ENCODE peak calls at places on chromosomes 13 and 19, in five cellular contexts. Z, W, E, C and B are unnamed samples.

GRCh38 chr19:45440259-45440638 is 16.5 kb upstream of the ERCC1 start:
- DNase-seq in Z (no peak), W (no peak), E (no peak), C (no peak), B (no peak)

GRCh38 chr13:89694471-89694870 is 1653.0 kb upstream of the MIR17HG start:
- DNase-seq in Z (no peak), W (no peak), E (no peak), C (peak), B (no peak)

GRCh38 chr19:55473613-55474012 is 2.8 kb upstream of the ZNF628 start:
- DNase-seq in Z (no peak), W (peak), E (no peak), C (no peak), B (no peak)

GRCh38 chr19:2495651-2496316 is 19.9 kb downstream of the GADD45B start:
- DNase-seq in Z (no peak), W (no peak), E (no peak), C (peak), B (no peak)

GRCh38 chr19:23070353-23070781 is 46.5 kb upstream of the ZNF730 start:
- DNase-seq in Z (peak), W (peak), E (no peak), C (peak), B (peak)

GRCh38 chr13:98504029-98504351 is 72.9 kb downstream of the STK24 start:
- DNase-seq in Z (no peak), W (peak), E (no peak), C (no peak), B (no peak)

GRCh38 chr19:19275166-19275565 is 2.1 kb upstream of the TM6SF2 start:
- DNase-seq in Z (no peak), W (no peak), E (no peak), C (no peak), B (no peak)

GRCh38 chr19:56942749-56943148 is 102.2 kb upstream of the PEG3 start:
- DNase-seq in Z (peak), W (no peak), E (peak), C (no peak), B (no peak)

GRCh38 chr13:83621765-83622421 is 260.4 kb downstream of the SLITRK1 start:
- DNase-seq in Z (no peak), W (no peak), E (no peak), C (no peak), B (no peak)

GRCh38 chr13:99340638-99341037 is 33.4 kb upstream of the GPR183 start:
- DNase-seq in Z (no peak), W (no peak), E (no peak), C (no peak), B (no peak)

GRCh38 chr13:23985846-23986245 is 88.5 kb upstream of the C1QTNF9B start:
- DNase-seq in Z (no peak), W (peak), E (no peak), C (no peak), B (no peak)

GRCh38 chr13:25295228-25295627 is 6.2 kb upstream of the NUP58 start:
- DNase-seq in Z (no peak), W (no peak), E (no peak), C (no peak), B (no peak)

GRCh38 chr19:34662919-34663318 is 14.0 kb downstream of the SCGB2B2 start:
- DNase-seq in Z (no peak), W (peak), E (no peak), C (no peak), B (peak)

GRCh38 chr13:76983676-76984075 is 8.2 kb upstream of the CLN5 start:
- DNase-seq in Z (no peak), W (no peak), E (no peak), C (no peak), B (no peak)
- H3K4me3 ChIP-seq in Z (no peak), W (no peak), E (no peak), C (no peak), B (no peak)

GRCh38 chr19:53520163-53520546 is 17.8 kb upstream of the ZNF331 start:
- DNase-seq in Z (no peak), W (no peak), E (no peak), C (no peak), B (no peak)
- TF ChIP-seq CTCF in Z (no peak), W (no peak), E (no peak), C (no peak), B (no peak)

GRCh38 chr19:48394331-48395169 is 1.1 kb downstream of the GRIN2D start:
- DNase-seq in Z (no peak), W (no peak), E (no peak), C (no peak), B (no peak)

GRCh38 chr19:48396010-48396870 is 2.8 kb downstream of the GRIN2D start:
- DNase-seq in Z (no peak), W (no peak), E (no peak), C (no peak), B (no peak)

GRCh38 chr19:48395170-48395455 is 1.6 kb downstream of the GRIN2D start:
- DNase-seq in Z (no peak), W (no peak), E (no peak), C (no peak), B (no peak)

GRCh38 chr19:48396871-48397176 is 3.4 kb downstream of the GRIN2D start:
- DNase-seq in Z (no peak), W (no peak), E (no peak), C (no peak), B (no peak)

GRCh38 chr19:48395499-48395898 is 2.0 kb downstream of the GRIN2D start:
- DNase-seq in Z (no peak), W (no peak), E (no peak), C (no peak), B (no peak)
- H3K4me3 ChIP-seq in Z (no peak), W (no peak), E (no peak), C (no peak), B (no peak)

DNA sequence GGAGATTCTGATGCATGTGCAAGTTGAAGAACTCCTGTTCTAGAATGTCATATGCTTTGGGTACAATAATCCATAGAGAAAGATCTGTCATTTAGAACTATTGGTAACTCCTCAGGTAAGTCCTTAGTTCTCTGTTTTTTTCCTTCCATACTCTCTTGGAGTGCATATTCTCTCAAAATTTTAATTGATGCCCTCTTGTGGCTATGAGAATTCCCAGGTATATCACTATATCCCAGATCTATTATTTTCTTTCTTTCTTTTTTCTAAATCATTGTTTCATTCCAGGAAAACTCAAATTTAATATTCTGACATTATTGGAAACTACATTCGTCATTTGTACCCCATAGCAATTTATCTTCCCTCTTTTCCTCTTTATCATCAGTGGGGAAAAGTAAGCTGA is 485.4 kb downstream of the KLF5 start:
- DNase-seq in Z (no peak), W (no peak), E (no peak), C (no peak), B (no peak)
- TF ChIP-seq CTCF in Z (no peak), W (no peak), E (no peak), C (no peak), B (no peak)

GRCh38 chr19:49439841-49440240 is 1.5 kb downstream of the SLC17A7 start:
- DNase-seq in Z (no peak), W (no peak), E (no peak), C (no peak), B (no peak)

GRCh38 chr19:49442354-49442753 is 1.0 kb upstream of the SLC17A7 start:
- DNase-seq in Z (no peak), W (no peak), E (no peak), C (no peak), B (no peak)

GRCh38 chr19:49441960-49442350 is 628 bp upstream of the SLC17A7 start:
- DNase-seq in Z (no peak), W (no peak), E (no peak), C (no peak), B (no peak)

GRCh38 chr19:49441210-49441959 is at the start of gene SLC17A7:
- DNase-seq in Z (no peak), W (no peak), E (no peak), C (no peak), B (no peak)

DNA sequence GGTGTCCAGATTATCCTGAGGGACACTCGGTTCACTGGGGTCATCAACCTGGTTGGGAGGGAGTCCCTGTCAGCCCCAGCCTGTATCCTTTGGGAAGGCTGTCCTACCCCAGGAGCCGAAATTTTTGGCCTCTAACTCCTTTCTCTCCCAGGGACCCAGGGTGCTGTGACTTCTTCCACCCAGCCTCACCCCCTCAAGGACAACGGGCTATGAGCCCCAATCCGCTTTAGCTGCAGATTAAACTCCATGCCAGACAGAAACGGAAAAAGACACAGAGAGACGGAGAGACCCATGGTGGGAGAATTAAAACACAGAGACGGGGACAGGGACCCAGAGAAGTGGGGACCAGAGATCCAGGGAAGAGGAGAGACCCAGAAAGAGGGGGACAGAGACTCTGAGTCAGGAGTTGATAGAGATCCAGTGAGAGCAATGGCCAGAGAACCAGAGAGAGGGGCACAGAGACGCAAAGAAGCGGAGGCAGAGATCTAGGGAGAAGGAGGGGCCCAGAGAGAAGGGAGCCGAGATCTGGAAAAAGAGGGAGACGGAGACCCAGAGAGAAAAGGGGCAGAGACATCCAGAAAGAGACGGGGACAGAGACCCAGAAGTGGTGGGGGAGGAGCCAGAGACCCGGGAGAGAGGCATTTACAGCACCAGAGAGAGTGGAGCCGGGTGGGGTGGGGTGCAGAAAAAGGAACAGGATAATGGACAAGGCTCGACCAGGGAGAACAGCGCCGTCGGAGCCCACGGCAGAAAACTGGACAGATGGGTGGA is 703 bp downstream of the SLC17A7 start:
- DNase-seq in Z (no peak), W (no peak), E (no peak), C (no peak), B (no peak)
- H3K4me3 ChIP-seq in Z (no peak), W (no peak), E (no peak), C (no peak), B (no peak)

DNA sequence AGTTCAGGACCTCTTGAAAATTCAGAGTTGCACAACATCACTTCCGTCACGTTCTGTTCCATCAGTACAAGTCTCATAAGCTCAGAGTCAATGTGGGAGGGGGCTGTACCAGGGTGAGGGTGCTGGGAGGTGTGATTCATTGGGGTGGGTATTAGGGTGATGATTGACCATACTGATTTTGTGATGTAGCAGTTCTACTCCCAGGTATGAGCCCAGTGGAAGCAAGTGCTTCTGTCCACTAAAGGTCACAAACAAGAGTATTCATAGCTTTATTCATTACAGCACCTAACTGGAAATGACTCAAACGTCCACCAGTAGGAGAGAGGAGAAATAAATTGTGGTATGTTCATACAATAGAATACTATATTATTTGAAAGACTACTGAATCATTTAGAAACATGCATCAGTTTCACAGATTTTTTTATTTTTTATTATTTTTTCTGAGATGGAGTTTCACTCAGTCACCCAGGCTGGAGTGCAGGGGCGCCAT is 12.1 kb upstream of the UPF3A start:
- DNase-seq in Z (no peak), W (no peak), E (no peak), C (no peak), B (no peak)
- TF ChIP-seq CTCF in Z (no peak), W (no peak), E (no peak), C (no peak), B (no peak)

DNA sequence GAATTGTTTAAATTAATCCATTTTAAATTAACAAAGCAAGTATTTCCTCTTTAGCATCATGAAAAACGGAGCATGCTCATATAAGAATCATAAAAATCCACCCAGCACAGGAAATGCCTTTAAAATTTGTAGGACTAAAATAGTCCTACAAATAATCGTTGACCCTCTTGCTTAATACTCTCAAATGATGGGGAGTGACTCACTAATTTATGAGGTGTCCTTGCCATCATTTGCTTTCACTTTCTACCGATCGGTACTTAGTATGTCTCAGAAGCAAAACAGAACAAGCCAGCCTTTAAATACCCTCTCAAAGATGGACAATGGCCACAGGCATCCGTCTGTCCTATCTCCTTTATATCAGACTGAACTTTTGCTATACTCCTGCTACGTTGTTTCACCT is 97.2 kb downstream of the SUCLA2 start:
- DNase-seq in Z (no peak), W (peak), E (no peak), C (peak), B (no peak)
- H3K4me3 ChIP-seq in Z (peak), W (peak), E (peak), C (peak), B (no peak)

GRCh38 chr13:105144020-105144419 is 1391.4 kb downstream of the EFNB2 start:
- DNase-seq in Z (no peak), W (peak), E (no peak), C (no peak), B (no peak)
- TF ChIP-seq CTCF in Z (no peak), W (no peak), E (no peak), C (no peak), B (no peak)

GRCh38 chr19:6930190-6930589 is 42.8 kb downstream of the ADGRE1 start:
- DNase-seq in Z (no peak), W (peak), E (no peak), C (no peak), B (no peak)

DNA sequence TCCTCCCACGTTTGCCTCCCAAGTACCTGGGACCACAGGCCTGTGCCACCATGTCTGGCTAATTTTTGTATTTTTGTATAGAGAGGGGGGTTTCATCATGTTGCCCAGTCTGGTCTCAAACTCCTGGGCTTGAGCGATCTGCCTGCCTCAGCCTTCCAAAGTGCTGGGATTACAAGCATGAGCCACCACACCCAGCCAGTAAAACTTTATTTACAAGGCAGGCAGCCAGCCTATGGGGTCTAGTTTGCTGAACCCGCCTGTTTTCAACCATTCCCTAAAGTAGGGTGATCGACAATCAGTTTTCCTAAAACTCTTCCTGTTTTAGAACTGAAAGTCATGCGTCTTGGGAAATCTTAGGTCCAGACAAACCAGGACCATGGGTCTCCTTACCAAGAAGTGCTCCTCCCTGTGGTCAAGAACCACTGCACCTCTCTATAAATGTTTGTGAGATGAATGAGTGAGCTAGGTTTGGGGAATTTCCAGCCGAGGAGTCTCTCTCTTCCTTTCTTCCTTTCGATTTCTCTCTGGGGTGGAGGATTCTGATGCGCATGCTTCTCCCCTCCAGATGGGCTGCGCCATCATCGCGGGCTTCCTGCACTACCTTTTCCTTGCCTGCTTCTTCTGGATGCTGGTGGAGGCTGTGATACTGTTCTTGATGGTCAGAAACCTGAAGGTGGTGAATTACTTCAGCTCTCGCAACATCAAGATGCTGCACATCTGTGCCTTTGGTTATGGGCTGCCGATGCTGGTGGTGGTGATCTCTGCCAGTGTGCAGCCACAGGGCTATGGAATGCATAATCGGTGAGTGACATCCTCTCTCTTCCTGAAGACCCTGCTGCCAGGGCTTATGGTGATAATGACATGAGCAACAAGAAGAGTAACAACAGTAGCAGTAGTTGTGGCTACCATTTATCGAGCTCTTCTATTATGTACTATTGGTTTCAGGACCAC is 38.7 kb downstream of the ADGRE1 start:
- DNase-seq in Z (no peak), W (no peak), E (no peak), C (no peak), B (no peak)
- H3K4me3 ChIP-seq in Z (no peak), W (no peak), E (no peak), C (no peak), B (no peak)